ENCODE peak calls at places on chromosomes 1 and 21, in four cellular contexts. One of them, this sample, is unnamed.

GRCh38 chr1:113248494-113248893 is 141.8 kb upstream of the MAGI3 start:
- DNase-seq in HepG2: no peak
- DNase-seq in K562: no peak
- DNase-seq in HEK293T: no peak
- DNase-seq in this sample: no peak

GRCh38 chr1:241542199-241542907 is 10.2 kb downstream of the KMO start:
- DNase-seq in K562: no peak
- DNase-seq in HepG2: no peak
- DNase-seq in HEK293T: no peak
- DNase-seq in this sample: no peak

GRCh38 chr1:37486680-37487618 is 12.6 kb downstream of the ZC3H12A start:
- DNase-seq in HepG2: peak
- DNase-seq in K562: peak
- DNase-seq in HEK293T: peak
- DNase-seq in this sample: peak

GRCh38 chr1:33986389-33987095 is 122.7 kb downstream of the HMGB4 start:
- DNase-seq in HEK293T: no peak
- DNase-seq in K562: no peak
- DNase-seq in HepG2: no peak
- DNase-seq in this sample: no peak

GRCh38 chr1:32918166-32918565 is 17.0 kb upstream of the TMEM54 start:
- DNase-seq in HepG2: no peak
- DNase-seq in HEK293T: no peak
- DNase-seq in K562: no peak
- DNase-seq in this sample: no peak

GRCh38 chr1:116910379-116911165 is 856 bp downstream of the PTGFRN start:
- DNase-seq in HepG2: peak
- DNase-seq in K562: peak
- DNase-seq in HEK293T: peak
- DNase-seq in this sample: peak

GRCh38 chr1:167161762-167162161 is 58.9 kb upstream of the POU2F1 start:
- DNase-seq in HepG2: no peak
- DNase-seq in HEK293T: no peak
- DNase-seq in K562: no peak
- DNase-seq in this sample: no peak

GRCh38 chr1:184771190-184771691 is 16.6 kb upstream of the EDEM3 start:
- DNase-seq in HepG2: no peak
- DNase-seq in K562: peak
- DNase-seq in HEK293T: peak
- DNase-seq in this sample: no peak

GRCh38 chr1:12314328-12314903 is 84.6 kb downstream of the VPS13D start:
- DNase-seq in HEK293T: no peak
- DNase-seq in K562: peak
- DNase-seq in HepG2: peak
- DNase-seq in this sample: no peak

GRCh38 chr1:167161242-167161641 is 59.4 kb upstream of the POU2F1 start:
- DNase-seq in HEK293T: no peak
- DNase-seq in K562: no peak
- DNase-seq in HepG2: no peak
- DNase-seq in this sample: no peak

GRCh38 chr1:214623430-214623829 is 20.4 kb downstream of the CENPF start:
- DNase-seq in K562: no peak
- DNase-seq in HEK293T: no peak
- DNase-seq in HepG2: no peak
- DNase-seq in this sample: no peak

GRCh38 chr21:44964381-44964780 is 24.6 kb downstream of the SLX9 start:
- DNase-seq in K562: no peak
- DNase-seq in HepG2: no peak
- DNase-seq in HEK293T: no peak
- DNase-seq in this sample: no peak

GRCh38 chr21:44960141-44961092 is 20.6 kb downstream of the SLX9 start:
- DNase-seq in HepG2: no peak
- DNase-seq in HEK293T: no peak
- DNase-seq in K562: no peak
- DNase-seq in this sample: no peak

GRCh38 chr21:44965251-44966022 is 25.6 kb downstream of the SLX9 start:
- DNase-seq in HEK293T: no peak
- DNase-seq in HepG2: no peak
- DNase-seq in K562: no peak
- DNase-seq in this sample: no peak

GRCh38 chr21:44959376-44960091 is 19.7 kb downstream of the SLX9 start:
- DNase-seq in K562: no peak
- DNase-seq in HepG2: no peak
- DNase-seq in HEK293T: no peak
- DNase-seq in this sample: no peak

GRCh38 chr21:44962481-44962966 is 22.7 kb downstream of the SLX9 start:
- DNase-seq in HepG2: no peak
- DNase-seq in K562: no peak
- DNase-seq in HEK293T: no peak
- DNase-seq in this sample: no peak
- TF ChIP-seq SP1 in HepG2: no peak
- TF ChIP-seq SP1 in K562: no peak
- TF ChIP-seq SP1 in HEK293T: no peak
- TF ChIP-seq SP1 in this sample: no peak

DNA sequence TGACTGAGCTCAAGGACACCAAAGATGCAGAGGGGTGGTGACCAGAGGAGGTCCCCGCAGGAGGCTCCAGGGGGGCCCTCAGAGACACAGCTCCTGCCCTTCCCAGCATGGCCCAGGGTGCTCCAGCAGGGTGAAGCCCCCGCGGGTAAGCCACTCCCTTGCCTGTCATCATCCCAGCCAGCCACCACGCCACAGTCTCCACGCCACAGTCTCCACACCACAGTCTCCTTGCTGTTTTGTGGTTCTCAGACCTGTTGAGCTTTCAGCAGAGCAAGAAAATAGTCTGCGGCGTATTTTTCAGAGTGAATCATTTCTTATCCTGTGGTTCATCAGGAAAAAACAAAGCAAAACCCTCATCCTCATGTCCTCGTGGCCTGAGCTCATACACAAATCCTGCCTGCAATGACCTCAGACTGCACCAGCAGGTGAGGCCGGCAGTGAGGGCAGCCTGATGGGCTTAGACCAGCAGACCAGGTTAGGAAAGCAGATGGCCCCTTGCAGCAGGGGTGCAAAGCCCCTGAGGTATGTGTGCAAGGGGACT is 25.7 kb upstream of the ABCG1 start:
- DNase-seq in HepG2: no peak
- DNase-seq in HEK293T: no peak
- DNase-seq in K562: no peak
- DNase-seq in this sample: no peak
- TF ChIP-seq ELF4 in HepG2: no peak
- TF ChIP-seq ELF4 in HEK293T: no peak
- TF ChIP-seq ELF4 in K562: no peak
- TF ChIP-seq ELF4 in this sample: no peak

DNA sequence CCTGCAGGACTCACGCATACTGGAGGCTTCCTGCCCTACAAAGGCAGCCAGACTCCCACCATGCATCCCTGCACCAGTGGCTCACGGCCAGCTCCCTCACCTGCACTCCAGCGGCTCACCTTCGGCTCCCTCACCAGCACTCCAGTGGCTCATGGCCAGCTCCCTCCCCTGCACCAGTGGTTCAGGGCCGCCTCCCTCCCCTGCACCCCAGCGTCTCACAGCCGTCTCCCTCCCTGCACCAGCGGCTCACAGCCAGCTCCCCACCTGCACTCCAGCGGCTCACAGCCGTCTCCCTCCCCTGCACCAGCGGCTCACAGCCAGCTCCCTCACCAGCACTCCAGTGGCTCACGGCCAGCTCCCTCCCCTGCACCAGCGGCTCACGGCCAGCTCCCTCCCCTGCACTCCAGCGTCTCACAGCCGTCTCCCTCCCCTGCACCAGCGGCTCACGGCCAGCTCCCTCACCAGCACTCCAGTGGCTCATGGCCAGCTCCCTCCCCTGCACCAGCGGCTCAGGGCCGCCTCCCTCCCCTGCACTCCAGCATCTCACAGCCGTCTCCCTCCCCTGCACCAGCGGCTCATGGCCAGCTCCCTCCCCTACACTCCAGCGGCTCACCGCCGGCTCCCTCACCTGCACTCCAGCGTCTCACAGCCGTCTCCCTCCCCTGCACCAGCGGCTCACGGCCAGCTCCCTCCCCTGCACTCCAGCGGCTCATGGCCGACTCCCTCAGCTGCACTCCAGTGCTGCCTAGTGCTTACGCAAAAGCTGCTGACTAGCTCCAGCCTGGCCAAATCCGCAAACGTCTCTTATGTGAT is 324.5 kb downstream of the NPHP4 start:
- DNase-seq in HEK293T: no peak
- DNase-seq in HepG2: no peak
- DNase-seq in K562: no peak
- DNase-seq in this sample: no peak
- TF ChIP-seq SP1 in HEK293T: no peak
- TF ChIP-seq SP1 in HepG2: no peak
- TF ChIP-seq SP1 in K562: no peak
- TF ChIP-seq SP1 in this sample: no peak

DNA sequence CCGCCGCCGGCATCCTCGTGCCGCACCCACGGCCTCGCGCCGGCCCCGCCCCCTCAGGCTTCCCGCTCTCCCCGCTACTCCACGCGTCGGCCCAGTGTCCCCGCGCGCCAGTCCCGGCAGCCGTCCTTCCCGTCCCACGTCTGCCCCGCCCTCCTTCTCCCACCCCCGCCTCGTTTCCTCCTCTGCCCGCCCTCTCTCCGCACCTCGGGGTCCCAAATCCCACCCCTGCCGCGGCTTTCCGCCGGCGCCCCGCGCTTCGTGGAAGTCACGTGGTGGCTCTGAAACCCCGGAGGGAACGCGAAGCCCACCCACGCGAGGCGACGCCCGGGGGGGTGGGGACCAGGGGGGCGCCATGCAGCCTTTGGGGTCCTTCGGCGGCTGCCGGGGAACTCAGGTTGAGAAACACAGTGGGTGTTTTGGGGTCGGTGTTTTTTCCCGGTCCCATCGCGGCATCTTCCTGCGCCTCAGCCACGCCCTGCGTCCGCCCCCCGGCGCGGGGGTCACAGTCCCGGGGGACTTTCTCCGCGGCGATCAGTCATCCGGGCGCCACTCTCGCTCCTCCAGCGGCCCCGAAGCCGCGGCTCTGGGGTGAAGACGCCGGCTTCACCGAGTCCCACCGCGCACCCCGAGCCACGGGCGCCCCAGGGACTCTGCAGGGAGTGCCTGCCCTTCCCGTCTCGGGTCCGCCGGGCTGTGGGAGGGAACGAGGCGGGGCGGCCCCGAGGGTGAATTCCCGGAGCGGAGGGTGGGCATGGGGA is at the start of gene BATF3:
- DNase-seq in K562: no peak
- DNase-seq in HepG2: no peak
- DNase-seq in HEK293T: no peak
- DNase-seq in this sample: no peak
- TF ChIP-seq ELF4 in K562: no peak
- TF ChIP-seq ELF4 in HepG2: no peak
- TF ChIP-seq ELF4 in HEK293T: no peak
- TF ChIP-seq ELF4 in this sample: no peak

GRCh38 chr1:222372221-222372620 is 175.7 kb downstream of the HHIPL2 start:
- DNase-seq in HEK293T: no peak
- DNase-seq in HepG2: no peak
- DNase-seq in K562: no peak
- DNase-seq in this sample: no peak

GRCh38 chr1:222373216-222373615 is 174.7 kb downstream of the HHIPL2 start:
- DNase-seq in K562: no peak
- DNase-seq in HEK293T: no peak
- DNase-seq in HepG2: no peak
- DNase-seq in this sample: no peak

GRCh38 chr1:222369148-222369547 is 178.8 kb downstream of the HHIPL2 start:
- DNase-seq in K562: no peak
- DNase-seq in HepG2: no peak
- DNase-seq in HEK293T: no peak
- DNase-seq in this sample: no peak

GRCh38 chr1:222370911-222371717 is 176.8 kb downstream of the HHIPL2 start:
- DNase-seq in HEK293T: no peak
- DNase-seq in HepG2: no peak
- DNase-seq in K562: no peak
- DNase-seq in this sample: no peak

DNA sequence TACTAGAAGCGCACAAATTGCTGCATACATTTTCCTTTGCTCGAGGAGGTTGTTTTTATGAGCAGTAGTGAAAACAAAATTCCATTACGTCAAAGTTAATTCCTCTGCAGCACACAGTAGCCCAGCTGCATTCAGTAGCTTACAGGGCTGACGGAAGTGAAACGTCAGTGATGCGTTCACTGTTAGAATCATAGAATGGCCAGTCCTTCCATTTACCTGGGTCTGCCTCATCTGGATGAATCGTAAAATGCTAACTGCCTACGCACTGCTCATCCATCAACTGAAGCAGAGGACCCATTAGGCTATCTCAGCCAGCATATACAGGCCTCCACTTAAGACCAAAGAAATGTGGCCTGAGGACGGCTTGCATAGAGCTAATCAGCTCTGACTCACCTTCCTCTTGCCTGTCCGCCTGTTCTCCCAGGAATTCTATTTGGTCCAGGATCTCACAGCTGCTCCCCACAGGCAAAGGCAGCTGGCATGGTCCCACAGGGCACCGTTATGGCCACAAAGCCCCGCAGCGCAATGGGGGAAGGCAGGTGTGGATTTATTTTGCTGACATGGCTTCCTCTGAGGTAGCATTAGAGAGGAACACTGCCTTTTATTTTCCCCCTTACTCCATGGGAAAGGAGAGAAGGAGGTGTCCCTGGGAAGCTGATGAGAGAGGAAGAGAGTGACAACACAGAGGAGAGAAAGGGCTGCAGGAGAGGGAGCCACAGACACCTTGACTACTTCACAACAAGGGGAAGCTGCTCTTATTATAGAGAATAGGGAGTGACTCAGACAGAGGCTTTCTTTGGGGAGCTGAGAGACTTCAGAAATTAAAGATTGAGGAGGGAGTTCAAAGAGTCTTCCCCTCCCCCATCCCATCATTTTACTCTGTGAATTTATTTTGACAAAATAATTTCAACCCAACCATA is 177.7 kb downstream of the HHIPL2 start:
- DNase-seq in HEK293T: no peak
- DNase-seq in K562: no peak
- DNase-seq in HepG2: no peak
- DNase-seq in this sample: no peak
- TF ChIP-seq SP1 in HEK293T: no peak
- TF ChIP-seq SP1 in K562: no peak
- TF ChIP-seq SP1 in HepG2: no peak
- TF ChIP-seq SP1 in this sample: no peak

DNA sequence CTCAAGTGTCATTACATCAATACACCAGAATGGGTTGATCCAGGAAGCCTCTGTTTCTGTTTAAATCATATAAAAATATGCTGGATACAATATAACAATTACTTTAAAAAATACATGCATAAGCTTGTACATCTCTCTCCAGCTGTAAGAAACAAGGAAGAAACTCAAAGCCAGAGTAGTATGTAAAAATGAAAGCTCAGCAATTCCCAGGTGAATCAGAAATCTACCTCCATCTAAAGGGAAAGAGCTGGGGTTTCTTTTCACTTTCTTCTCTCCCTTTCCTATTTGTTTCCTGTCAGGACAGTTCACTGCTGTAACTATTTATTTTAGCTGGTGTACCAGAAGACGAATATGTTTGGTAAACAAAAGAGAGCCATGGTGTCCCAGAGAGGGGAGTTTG is 301.0 kb upstream of the C1orf87 start:
- DNase-seq in HEK293T: no peak
- DNase-seq in K562: no peak
- DNase-seq in HepG2: no peak
- DNase-seq in this sample: no peak
- TF ChIP-seq ELF4 in HEK293T: no peak
- TF ChIP-seq ELF4 in K562: no peak
- TF ChIP-seq ELF4 in HepG2: no peak
- TF ChIP-seq ELF4 in this sample: no peak